ENCODE peak calls at places on chromosomes 5 and 9, in eight cellular contexts. M, S, H, E, L, Y, G and F are unnamed samples.

GRCh38 chr5:159203351-159203750 is 6.0 kb downstream of the RNF145 start:
- DNase-seq in M (no peak), S (no peak), H (no peak), E (no peak), L (no peak), Y (no peak), G (no peak), F (no peak)

GRCh38 chr5:144028058-144028457 is 142.4 kb downstream of the YIPF5 start:
- DNase-seq in M (no peak), S (no peak), H (peak; percentile 4), E (no peak), L (no peak), Y (no peak), G (peak; percentile 22), F (no peak)

GRCh38 chr5:74120585-74120984 is 494.6 kb downstream of the ARHGEF28 start:
- DNase-seq in M (no peak), S (no peak), H (no peak), E (no peak), L (no peak), Y (no peak), G (no peak), F (no peak)

GRCh38 chr5:56170557-56170956 is 62.6 kb downstream of the ANKRD55 start:
- DNase-seq in M (peak; percentile 43), S (no peak), H (no peak), E (no peak), L (no peak), Y (no peak), G (peak; percentile 65), F (no peak)

GRCh38 chr5:139707445-139708003 is 59.4 kb downstream of the CXXC5 start:
- DNase-seq in M (no peak), S (no peak), H (no peak), E (no peak), L (no peak), Y (no peak), G (no peak), F (no peak)

GRCh38 chr9:72150172-72150571 is 932 bp downstream of the GDA start:
- DNase-seq in M (no peak), S (no peak), H (no peak), E (no peak), L (no peak), Y (no peak), G (no peak), F (no peak)

GRCh38 chr5:168807261-168807660 is 228.1 kb upstream of the PANK3 start:
- DNase-seq in M (no peak), S (no peak), H (no peak), E (no peak), L (no peak), Y (no peak), G (no peak), F (no peak)

GRCh38 chr5:115463985-115464384 is 80.6 kb downstream of the FEM1C start:
- DNase-seq in M (no peak), S (no peak), H (no peak), E (no peak), L (no peak), Y (no peak), G (no peak), F (no peak)

GRCh38 chr9:129936222-129936621 is 101.0 kb downstream of the USP20 start:
- DNase-seq in M (no peak), S (no peak), H (no peak), E (no peak), L (no peak), Y (no peak), G (no peak), F (no peak)